ENCODE peak calls at places on chromosomes 13 and 19, in seven cellular contexts. One of them, this sample, is unnamed.

GRCh38 chr19:4447327-4448146 is 10.1 kb downstream of the UBXN6 start:
- DNase-seq in H1: no peak
- DNase-seq in HCT116: no peak
- DNase-seq in Panc1: no peak
- DNase-seq in GM12878: no peak
- DNase-seq in K562: no peak
- DNase-seq in HepG2: no peak
- DNase-seq in this sample: peak

GRCh38 chr19:14400913-14401312 is 18.2 kb downstream of the DDX39A start:
- DNase-seq in H1: no peak
- DNase-seq in HCT116: no peak
- DNase-seq in Panc1: no peak
- DNase-seq in GM12878: peak
- DNase-seq in K562: no peak
- DNase-seq in HepG2: no peak
- DNase-seq in this sample: no peak

GRCh38 chr19:41570179-41570578 is 5.8 kb upstream of the CEACAM21 start:
- DNase-seq in H1: no peak
- DNase-seq in HCT116: no peak
- DNase-seq in Panc1: no peak
- DNase-seq in GM12878: no peak
- DNase-seq in K562: no peak
- DNase-seq in HepG2: no peak
- DNase-seq in this sample: no peak

GRCh38 chr19:39030854-39031367 is 1.4 kb downstream of the FBXO27 start:
- DNase-seq in H1: no peak
- DNase-seq in HCT116: no peak
- DNase-seq in Panc1: no peak
- DNase-seq in GM12878: no peak
- DNase-seq in K562: no peak
- DNase-seq in HepG2: peak
- DNase-seq in this sample: no peak

GRCh38 chr19:18292810-18293641 is 11.6 kb upstream of the JUND start:
- DNase-seq in H1: peak
- DNase-seq in HCT116: peak
- DNase-seq in Panc1: no peak
- DNase-seq in GM12878: no peak
- DNase-seq in K562: peak
- DNase-seq in HepG2: peak
- DNase-seq in this sample: peak

GRCh38 chr13:113860579-113861432 is 3.1 kb downstream of the GAS6 start:
- DNase-seq in H1: peak
- DNase-seq in HCT116: no peak
- DNase-seq in Panc1: no peak
- DNase-seq in GM12878: no peak
- DNase-seq in K562: peak
- DNase-seq in HepG2: no peak
- DNase-seq in this sample: no peak

GRCh38 chr19:6084821-6085220 is 25.5 kb downstream of the RFX2 start:
- DNase-seq in H1: no peak
- DNase-seq in HCT116: no peak
- DNase-seq in Panc1: no peak
- DNase-seq in GM12878: no peak
- DNase-seq in K562: no peak
- DNase-seq in HepG2: no peak
- DNase-seq in this sample: no peak

GRCh38 chr13:80166352-80166751 is 174.6 kb downstream of the SPRY2 start:
- DNase-seq in H1: no peak
- DNase-seq in HCT116: no peak
- DNase-seq in Panc1: no peak
- DNase-seq in GM12878: no peak
- DNase-seq in K562: no peak
- DNase-seq in HepG2: no peak
- DNase-seq in this sample: no peak

GRCh38 chr13:23953860-23954512 is 56.7 kb upstream of the C1QTNF9B start:
- DNase-seq in H1: no peak
- DNase-seq in HCT116: no peak
- DNase-seq in Panc1: no peak
- DNase-seq in GM12878: no peak
- DNase-seq in K562: peak
- DNase-seq in HepG2: no peak
- DNase-seq in this sample: no peak

GRCh38 chr13:23955064-23955463 is 57.8 kb upstream of the C1QTNF9B start:
- DNase-seq in H1: no peak
- DNase-seq in HCT116: no peak
- DNase-seq in Panc1: no peak
- DNase-seq in GM12878: no peak
- DNase-seq in K562: no peak
- DNase-seq in HepG2: no peak
- DNase-seq in this sample: no peak

GRCh38 chr13:23952796-23953195 is 55.5 kb upstream of the C1QTNF9B start:
- DNase-seq in H1: no peak
- DNase-seq in HCT116: no peak
- DNase-seq in Panc1: no peak
- DNase-seq in GM12878: no peak
- DNase-seq in K562: no peak
- DNase-seq in HepG2: no peak
- DNase-seq in this sample: no peak

GRCh38 chr13:23959231-23959862 is 62.0 kb upstream of the C1QTNF9B start:
- DNase-seq in H1: no peak
- DNase-seq in HCT116: no peak
- DNase-seq in Panc1: no peak
- DNase-seq in GM12878: no peak
- DNase-seq in K562: no peak
- DNase-seq in HepG2: no peak
- DNase-seq in this sample: no peak

DNA sequence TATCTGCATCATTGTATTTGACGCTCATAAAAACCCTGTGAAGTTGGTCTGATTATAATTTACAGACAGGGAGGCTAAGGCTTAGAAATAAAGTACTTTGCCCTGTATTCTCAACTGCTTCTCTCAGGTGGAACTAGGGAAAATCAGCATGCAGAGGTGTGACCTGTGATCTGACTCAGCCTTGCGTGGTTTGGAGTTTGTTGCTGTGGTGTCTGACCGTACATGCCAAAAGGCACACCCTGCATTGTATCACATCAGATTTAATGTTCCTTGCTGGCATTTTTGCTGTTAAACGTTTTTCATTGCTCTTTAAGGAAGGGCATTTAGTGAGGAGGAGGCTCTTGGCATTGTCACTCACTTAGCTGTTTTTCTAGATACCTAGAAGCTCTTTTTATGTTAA is 58.8 kb upstream of the C1QTNF9B start:
- DNase-seq in H1: no peak
- DNase-seq in HCT116: peak
- DNase-seq in Panc1: no peak
- DNase-seq in GM12878: no peak
- DNase-seq in K562: no peak
- DNase-seq in HepG2: no peak
- DNase-seq in this sample: no peak
- TF ChIP-seq SIN3A in H1: no peak
- TF ChIP-seq SIN3A in HCT116: no peak
- TF ChIP-seq SIN3A in Panc1: no peak
- TF ChIP-seq SIN3A in GM12878: no peak
- TF ChIP-seq SIN3A in K562: no peak
- TF ChIP-seq SIN3A in HepG2: no peak
- TF ChIP-seq SIN3A in this sample: no peak

GRCh38 chr13:83162493-83162892 is 719.8 kb downstream of the SLITRK1 start:
- DNase-seq in H1: no peak
- DNase-seq in HCT116: no peak
- DNase-seq in Panc1: no peak
- DNase-seq in GM12878: no peak
- DNase-seq in K562: peak
- DNase-seq in HepG2: no peak
- DNase-seq in this sample: no peak
- TF ChIP-seq SIN3A in H1: no peak
- TF ChIP-seq SIN3A in HCT116: no peak
- TF ChIP-seq SIN3A in Panc1: no peak
- TF ChIP-seq SIN3A in GM12878: no peak
- TF ChIP-seq SIN3A in K562: no peak
- TF ChIP-seq SIN3A in HepG2: no peak
- TF ChIP-seq SIN3A in this sample: no peak

DNA sequence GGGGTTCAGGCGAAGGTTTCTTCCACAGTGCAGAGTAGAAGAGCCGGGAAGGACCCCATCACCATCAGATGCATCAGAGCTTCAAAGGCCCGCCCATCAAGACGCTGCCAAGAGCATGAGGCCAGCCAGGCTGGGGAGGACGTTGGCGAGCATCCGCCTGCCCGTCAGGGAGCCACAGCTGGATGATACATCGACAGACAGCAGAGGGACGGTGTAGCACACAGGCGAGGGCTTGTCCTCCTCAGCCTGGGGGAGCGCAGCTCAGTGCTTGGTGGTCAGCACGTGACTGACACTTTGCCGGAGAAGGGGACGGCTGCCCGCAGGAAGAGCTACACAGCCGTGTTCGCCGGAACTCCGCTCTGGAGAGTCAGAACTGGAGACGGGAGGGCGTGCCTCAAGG is 34.1 kb downstream of the CSNK1G2 start:
- DNase-seq in H1: no peak
- DNase-seq in HCT116: no peak
- DNase-seq in Panc1: no peak
- DNase-seq in GM12878: no peak
- DNase-seq in K562: no peak
- DNase-seq in HepG2: no peak
- DNase-seq in this sample: no peak
- TF ChIP-seq SIN3A in H1: no peak
- TF ChIP-seq SIN3A in HCT116: no peak
- TF ChIP-seq SIN3A in Panc1: no peak
- TF ChIP-seq SIN3A in GM12878: no peak
- TF ChIP-seq SIN3A in K562: no peak
- TF ChIP-seq SIN3A in HepG2: no peak
- TF ChIP-seq SIN3A in this sample: no peak

DNA sequence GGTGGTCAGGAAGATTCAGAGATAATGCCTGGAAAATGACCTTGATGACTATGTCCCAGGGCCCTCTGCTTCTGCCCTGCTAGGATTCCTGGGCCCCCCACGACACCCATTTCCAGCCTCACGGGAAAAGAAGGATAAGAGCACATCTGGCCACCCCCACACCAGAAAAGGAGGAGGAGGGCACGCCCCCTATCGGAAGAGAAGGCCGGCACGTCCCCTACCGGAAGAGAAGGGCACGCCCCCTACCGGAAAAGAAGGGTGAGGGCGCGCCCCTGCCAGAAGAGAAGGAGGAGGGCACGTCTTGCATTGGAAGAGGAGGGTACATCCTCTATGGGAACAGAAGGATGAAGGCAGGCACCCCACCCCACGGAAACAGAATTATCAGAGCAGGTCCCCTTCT is 84.3 kb downstream of the IER2 start:
- DNase-seq in H1: peak
- DNase-seq in HCT116: peak
- DNase-seq in Panc1: no peak
- DNase-seq in GM12878: no peak
- DNase-seq in K562: peak
- DNase-seq in HepG2: peak
- DNase-seq in this sample: peak
- TF ChIP-seq SIN3A in H1: no peak
- TF ChIP-seq SIN3A in HCT116: no peak
- TF ChIP-seq SIN3A in Panc1: no peak
- TF ChIP-seq SIN3A in GM12878: no peak
- TF ChIP-seq SIN3A in K562: no peak
- TF ChIP-seq SIN3A in HepG2: no peak
- TF ChIP-seq SIN3A in this sample: no peak

DNA sequence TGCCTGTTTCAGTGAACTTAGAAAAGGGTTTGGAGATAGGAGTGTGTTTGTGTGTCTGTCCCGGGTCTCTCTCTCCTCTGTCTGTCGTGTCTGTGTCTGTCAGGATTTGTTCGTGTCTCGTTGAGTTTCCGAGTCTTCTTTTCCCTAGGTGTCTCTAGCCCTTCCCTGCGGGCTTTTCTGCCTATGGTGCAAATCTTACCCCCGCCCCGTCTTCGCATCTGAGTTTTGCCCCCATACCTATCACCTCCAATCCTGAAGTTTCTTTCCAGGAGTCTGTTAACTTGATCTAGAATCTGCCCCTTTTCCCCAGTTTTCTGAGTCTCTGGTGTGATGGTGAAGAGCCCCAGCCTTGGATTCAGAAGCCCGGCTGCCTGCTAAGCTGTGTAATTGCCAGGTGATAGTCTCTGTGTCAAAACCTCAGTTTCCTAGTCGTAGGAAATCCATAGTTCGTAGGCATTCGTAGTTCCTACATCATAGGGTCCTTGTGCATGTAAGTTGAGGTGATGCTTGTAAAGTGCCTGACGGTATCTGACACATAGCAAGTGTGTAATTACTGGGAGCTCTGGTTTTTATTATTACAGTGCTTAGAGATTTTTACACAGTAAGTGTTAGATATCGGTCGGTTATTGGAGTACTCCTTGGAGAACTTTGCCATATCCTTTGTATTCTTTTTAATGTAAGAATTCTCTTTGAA is 782 bp downstream of the EPN1 start:
- DNase-seq in H1: no peak
- DNase-seq in HCT116: no peak
- DNase-seq in Panc1: no peak
- DNase-seq in GM12878: no peak
- DNase-seq in K562: no peak
- DNase-seq in HepG2: no peak
- DNase-seq in this sample: no peak
- TF ChIP-seq SIN3A in H1: no peak
- TF ChIP-seq SIN3A in HCT116: no peak
- TF ChIP-seq SIN3A in Panc1: no peak
- TF ChIP-seq SIN3A in GM12878: no peak
- TF ChIP-seq SIN3A in K562: no peak
- TF ChIP-seq SIN3A in HepG2: no peak
- TF ChIP-seq SIN3A in this sample: no peak